ENCODE peak calls at places on chromosomes 13 and 19, in five cellular contexts. M is substantia nigra; V is CD4-positive, alpha-beta T cell; G is Karpas-422; Z is thoracic aorta. N is an unnamed sample.

GRCh38 chr19:32189956-32190706 is 155.3 kb upstream of the ZNF507 start:
- DNase-seq in M (no peak), V (no peak), G (no peak), Z (no peak), N (no peak)

GRCh38 chr19:10290876-10291553 is 1.3 kb downstream of the ICAM5 start:
- DNase-seq in M (no peak), V (no peak), G (no peak), Z (no peak), N (no peak)

GRCh38 chr13:106796280-106797047 is 228.5 kb upstream of the ARGLU1 start:
- DNase-seq in M (no peak), V (no peak), G (no peak), Z (no peak), N (peak; percentile 85)

GRCh38 chr13:52345048-52345447 is 60.9 kb downstream of the THSD1 start:
- DNase-seq in M (no peak), V (no peak), G (no peak), Z (no peak), N (no peak)

GRCh38 chr19:7507884-7508283 is 8.0 kb upstream of the ZNF358 start:
- DNase-seq in M (peak; percentile 11), V (no peak), G (peak; percentile 81), Z (peak; percentile 69), N (peak; percentile 92)

GRCh38 chr19:39154626-39155100 is 29.1 kb downstream of the PAK4 start:
- DNase-seq in M (no peak), V (no peak), G (no peak), Z (no peak), N (no peak)

GRCh38 chr19:18951721-18952281 is 10.8 kb upstream of the HOMER3 start:
- DNase-seq in M (no peak), V (no peak), G (no peak), Z (no peak), N (no peak)

GRCh38 chr19:45154064-45154827 is 6.5 kb downstream of the NKPD1 start:
- DNase-seq in M (no peak), V (no peak), G (no peak), Z (no peak), N (no peak)

GRCh38 chr19:17721821-17722220 is 2.5 kb downstream of the MAP1S start:
- DNase-seq in M (no peak), V (no peak), G (no peak), Z (no peak), N (no peak)

GRCh38 chr19:19485161-19485997 is 30.0 kb downstream of the TSSK6 start:
- DNase-seq in M (peak; percentile 18), V (no peak), G (peak; percentile 66), Z (no peak), N (no peak)

GRCh38 chr19:3358919-3359849 is 7.2 kb upstream of the NFIC start:
- DNase-seq in M (peak; percentile 65), V (peak; percentile 56), G (peak; percentile 69), Z (no peak), N (no peak)

GRCh38 chr19:50184196-50184595 is 19.2 kb upstream of the MYH14 start:
- DNase-seq in M (no peak), V (no peak), G (no peak), Z (no peak), N (no peak)

GRCh38 chr19:57317503-57317902 is 2.8 kb upstream of the ZNF543 start:
- DNase-seq in M (no peak), V (no peak), G (no peak), Z (no peak), N (no peak)

GRCh38 chr19:33098023-33098652 is 17.2 kb downstream of the GPATCH1 start:
- DNase-seq in M (no peak), V (no peak), G (no peak), Z (no peak), N (no peak)

GRCh38 chr13:93151277-93151676 is 75.3 kb upstream of the GPC6 start:
- DNase-seq in M (no peak), V (no peak), G (no peak), Z (no peak), N (no peak)

GRCh38 chr13:83738407-83738806 is 143.9 kb downstream of the SLITRK1 start:
- DNase-seq in M (no peak), V (no peak), G (no peak), Z (no peak), N (no peak)

GRCh38 chr19:1852294-1852646 is 4.0 kb upstream of the REXO1 start:
- DNase-seq in M (no peak), V (no peak), G (no peak), Z (no peak), N (no peak)

DNA sequence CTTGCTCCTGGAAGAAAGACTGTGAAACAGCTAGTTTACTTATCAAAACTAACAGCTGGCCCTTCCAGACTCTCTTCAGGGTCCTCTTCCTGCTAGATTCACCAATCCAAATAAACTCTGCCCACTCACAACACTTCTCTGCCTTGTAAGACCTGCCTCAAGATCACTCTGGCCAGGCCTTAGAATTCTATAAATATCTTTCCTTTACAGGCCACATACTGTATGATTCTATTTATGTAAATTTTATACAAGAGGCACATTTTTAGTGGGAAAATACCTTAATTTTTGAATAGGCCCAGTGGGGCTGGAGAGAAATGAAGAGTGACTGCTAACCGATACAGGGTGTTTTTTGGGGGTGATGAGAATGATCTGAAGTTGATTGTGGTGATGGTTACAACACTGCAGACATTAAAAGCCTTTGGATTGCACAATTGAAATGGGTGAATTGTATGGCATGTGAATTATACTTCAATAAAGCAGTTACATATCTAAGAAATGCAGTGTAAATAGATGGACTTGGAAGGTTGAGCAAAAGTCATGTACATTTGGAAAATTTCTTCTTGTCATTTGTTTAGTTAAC is 141.8 kb downstream of the GPC5 start:
- DNase-seq in M (no peak), V (no peak), G (no peak), Z (no peak), N (no peak)
- H3K27ac ChIP-seq in M (no peak overlapping the region), V (no peak overlapping the region), G (no peak overlapping the region), Z (no peak overlapping the region), N (no peak overlapping the region)

GRCh38 chr13:61994174-61994573 is 578.5 kb upstream of the PCDH20 start:
- DNase-seq in M (no peak), V (no peak), G (no peak), Z (no peak), N (no peak)
- H3K27ac ChIP-seq in M (no peak overlapping the region), V (no peak overlapping the region), G (no peak overlapping the region), Z (no peak overlapping the region), N (no peak overlapping the region)

GRCh38 chr13:59663707-59664106 is 500.0 kb downstream of the DIAPH3 start:
- DNase-seq in M (no peak), V (no peak), G (no peak), Z (no peak), N (no peak)

GRCh38 chr13:59665736-59666135 is 498.0 kb downstream of the DIAPH3 start:
- DNase-seq in M (no peak), V (no peak), G (no peak), Z (no peak), N (no peak)

GRCh38 chr13:59666504-59666903 is 497.2 kb downstream of the DIAPH3 start:
- DNase-seq in M (no peak), V (no peak), G (no peak), Z (no peak), N (no peak)

GRCh38 chr13:59664586-59664985 is 499.1 kb downstream of the DIAPH3 start:
- DNase-seq in M (no peak), V (no peak), G (no peak), Z (no peak), N (no peak)

GRCh38 chr13:59665184-59665583 is 498.5 kb downstream of the DIAPH3 start:
- DNase-seq in M (no peak), V (no peak), G (no peak), Z (no peak), N (no peak)
- H3K27ac ChIP-seq in M (no peak overlapping the region), V (no peak overlapping the region), G (no peak overlapping the region), Z (no peak overlapping the region), N (no peak overlapping the region)

GRCh38 chr19:46946611-46947238 is 72.9 kb upstream of the NPAS1 start:
- DNase-seq in M (no peak), V (no peak), G (no peak), Z (no peak), N (no peak)
- H3K27ac ChIP-seq in M (peak overlapping the region; percentile 18), V (no peak overlapping the region), G (no peak overlapping the region), Z (peak overlapping the region; percentile 90), N (no peak overlapping the region)

GRCh38 chr13:59447031-59447430 is 716.7 kb downstream of the DIAPH3 start:
- DNase-seq in M (no peak), V (no peak), G (no peak), Z (no peak), N (no peak)
- H3K27ac ChIP-seq in M (no peak overlapping the region), V (no peak overlapping the region), G (no peak overlapping the region), Z (no peak overlapping the region), N (no peak overlapping the region)

DNA sequence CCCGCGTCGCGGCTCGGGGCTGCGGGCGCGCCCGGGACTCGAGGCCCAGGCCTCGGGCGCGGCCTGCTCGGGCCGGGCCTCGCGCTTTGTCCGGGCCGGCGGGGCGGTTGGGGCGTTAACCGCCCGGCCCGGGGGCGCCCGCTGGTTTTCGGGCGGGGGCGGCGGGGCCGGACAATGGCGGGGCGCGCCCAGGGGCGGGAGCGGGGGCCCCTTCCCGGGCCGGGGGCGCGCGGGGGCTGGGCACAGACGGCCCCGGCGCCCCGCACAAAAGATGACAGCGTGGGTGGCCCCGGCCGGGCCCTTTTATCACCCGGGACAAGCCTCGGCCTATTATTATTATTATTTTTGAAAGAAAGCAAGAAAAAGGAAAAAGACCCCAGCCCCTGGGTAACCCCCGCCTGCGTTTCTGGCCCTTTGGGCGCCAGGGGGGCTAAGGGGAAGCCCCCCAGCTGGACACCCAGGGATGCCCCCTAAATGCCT is 419 bp downstream of the KDM4B start:
- DNase-seq in M (no peak), V (no peak), G (no peak), Z (no peak), N (no peak)
- H3K27ac ChIP-seq in M (peak overlapping the region; percentile 49), V (no peak overlapping the region), G (no peak overlapping the region), Z (no peak overlapping the region), N (no peak overlapping the region)

DNA sequence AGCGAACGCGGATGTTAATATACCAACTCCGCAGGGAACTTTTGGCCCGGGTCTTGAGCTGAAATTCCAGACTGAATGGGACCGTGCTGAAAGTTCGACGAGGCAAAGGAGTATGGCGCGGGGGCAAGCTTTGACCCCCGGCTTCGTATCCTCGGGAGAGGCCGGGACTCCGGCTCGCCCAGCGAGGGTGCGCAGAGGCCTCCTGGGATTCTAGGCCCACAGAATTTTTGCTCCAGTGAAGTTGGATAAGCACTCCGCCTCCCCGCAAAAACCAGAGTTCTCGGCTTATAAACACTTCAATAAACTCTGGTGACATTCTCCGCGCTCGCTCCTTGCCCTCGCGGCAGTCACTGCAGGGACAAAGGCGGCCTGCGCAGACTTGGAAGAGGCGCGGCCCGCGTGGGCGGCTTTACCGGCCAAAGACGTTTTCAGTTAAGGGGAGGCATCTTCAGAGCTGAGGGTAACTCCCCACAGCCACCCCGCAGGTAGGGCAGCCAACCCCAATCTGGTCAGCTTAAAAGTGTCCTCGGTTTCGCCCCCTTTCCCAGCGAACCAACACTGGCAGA is 112.6 kb downstream of the KCNRG start:
- DNase-seq in M (no peak), V (no peak), G (no peak), Z (no peak), N (no peak)
- H3K27ac ChIP-seq in M (no peak overlapping the region), V (no peak overlapping the region), G (no peak overlapping the region), Z (no peak overlapping the region), N (no peak overlapping the region)